ENCODE peak calls at places on chromosomes 2 and 18, in five cellular contexts. B is fibroblast of mammary gland, S is GM04504, O is body of pancreas, H is iPS-NIHi11. U is an unnamed sample.

GRCh38 chr2:30282081-30282480 is 50.7 kb downstream of the LBH start:
- DNase-seq in B (no peak), S (no peak), O (no peak), H (no peak), U (no peak)

GRCh38 chr2:134443814-134444480 is 190.1 kb downstream of the MGAT5 start:
- DNase-seq in B (no peak), S (no peak), O (no peak), H (no peak), U (no peak)

GRCh38 chr2:86685351-86685750 is 34.7 kb upstream of the RMND5A start:
- DNase-seq in B (no peak), S (no peak), O (no peak), H (no peak), U (no peak)

GRCh38 chr2:64120008-64120407 is 24.2 kb downstream of the PELI1 start:
- DNase-seq in B (no peak), S (no peak), O (no peak), H (no peak), U (no peak)

GRCh38 chr2:183033951-183034350 is 4.3 kb downstream of the NCKAP1 start:
- DNase-seq in B (no peak), S (no peak), O (no peak), H (no peak), U (no peak)

GRCh38 chr2:68448671-68449394 is 18.3 kb downstream of the FBXO48 start:
- DNase-seq in B (no peak), S (no peak), O (peak), H (no peak), U (no peak)

GRCh38 chr2:42314892-42315468 is 46.0 kb downstream of the COX7A2L start:
- DNase-seq in B (peak), S (peak), O (no peak), H (no peak), U (no peak)

GRCh38 chr2:40455661-40456060 is 3.8 kb upstream of the SLC8A1 start:
- DNase-seq in B (peak), S (no peak), O (no peak), H (no peak), U (no peak)

GRCh38 chr18:29196307-29196706 is 1019.4 kb upstream of the CDH2 start:
- DNase-seq in B (no peak), S (no peak), O (no peak), H (no peak), U (no peak)

GRCh38 chr18:75208055-75208835 is 694 bp downstream of the PTGR3 start:
- DNase-seq in B (peak), S (no peak), O (peak), H (no peak), U (peak)

GRCh38 chr2:72759755-72760154 is 66.1 kb downstream of the EXOC6B start:
- DNase-seq in B (peak), S (no peak), O (no peak), H (no peak), U (no peak)

GRCh38 chr2:128268611-128269357 is 49.9 kb downstream of the HS6ST1 start:
- DNase-seq in B (no peak), S (no peak), O (no peak), H (peak), U (no peak)

GRCh38 chr2:186979439-186980116 is 130.6 kb upstream of the ZSWIM2 start:
- DNase-seq in B (no peak), S (no peak), O (no peak), H (no peak), U (no peak)

GRCh38 chr18:12307871-12308385 is at the start of gene TUBB6:
- DNase-seq in B (peak), S (peak), O (peak), H (peak), U (peak)

GRCh38 chr2:215439980-215440512 is 4.2 kb upstream of the FN1 start:
- DNase-seq in B (no peak), S (no peak), O (no peak), H (no peak), U (no peak)

GRCh38 chr2:152396051-152396511 is 61.1 kb downstream of the FMNL2 start:
- DNase-seq in B (peak), S (no peak), O (no peak), H (no peak), U (no peak)